ENCODE peak calls at places on chromosomes 16 and 17, in ten cellular contexts. E, T, D, L, Q, N, K, J, Z and V are unnamed samples.

GRCh38 chr16:20910781-20911321 is 10.3 kb downstream of the LYRM1 start:
- DNase-seq in K (no peak), E (peak; percentile 48), L (peak; percentile 93), T (no peak), Z (no peak), Q (no peak), J (no peak), N (peak; percentile 89), D (no peak), V (no peak)

GRCh38 chr17:19010729-19011505 is 6.4 kb upstream of the FAM83G start:
- DNase-seq in K (peak; percentile 72), E (no peak), D (no peak), Z (no peak), N (no peak), L (no peak), T (no peak), Q (no peak), J (no peak), V (no peak)

GRCh38 chr16:68227183-68227793 is 8.6 kb downstream of the ESRP2 start:
- DNase-seq in D (no peak), Z (no peak), J (no peak), N (peak; percentile 44), T (no peak), E (no peak), L (no peak), Q (no peak), K (no peak), V (no peak)

GRCh38 chr17:68733241-68734176 is 132.3 kb upstream of the FAM20A start:
- DNase-seq in T (no peak), Q (peak; percentile 2), L (no peak), E (peak; percentile 29), D (no peak), Z (no peak), N (no peak), K (no peak), J (no peak), V (no peak)

GRCh38 chr16:12452549-12452948 is 351.1 kb downstream of the CPPED1 start:
- DNase-seq in Q (no peak), Z (no peak), D (no peak), E (no peak), T (no peak), L (no peak), K (no peak), N (no peak), J (no peak), V (no peak)

GRCh38 chr17:29443041-29443440 is 52.9 kb downstream of the TAOK1 start:
- DNase-seq in J (no peak), D (no peak), E (no peak), Q (no peak), L (no peak), N (no peak), Z (no peak), T (no peak), K (no peak), V (no peak)

GRCh38 chr17:27608330-27609230 is 22.4 kb upstream of the LGALS9 start:
- DNase-seq in Z (no peak), T (no peak), N (no peak), E (no peak), D (no peak), K (no peak), J (no peak), L (no peak), Q (no peak), V (no peak)

GRCh38 chr17:73341350-73342056 is 29.7 kb upstream of the CDC42EP4 start:
- DNase-seq in L (no peak), Z (no peak), K (no peak), N (no peak), Q (no peak), E (no peak), J (peak; percentile 42), D (no peak), T (peak; percentile 33), V (no peak)

GRCh38 chr16:56411624-56412023 is 13.7 kb downstream of the AMFR start:
- DNase-seq in Z (no peak), E (no peak), T (no peak), Q (no peak), K (no peak), J (no peak), N (no peak), L (no peak), D (no peak), V (no peak)

GRCh38 chr17:78275355-78275754 is 43.9 kb downstream of the TMEM235 start:
- DNase-seq in Q (no peak), J (no peak), T (no peak), K (no peak), E (no peak), L (no peak), D (no peak), Z (no peak), N (no peak), V (no peak)

GRCh38 chr17:20010099-20010863 is 1.1 kb downstream of the SPECC1 start:
- DNase-seq in K (no peak), T (peak; percentile 69), D (no peak), E (peak; percentile 71), L (peak; percentile 43), N (peak; percentile 85), Q (peak; percentile 30), Z (no peak), J (peak; percentile 62), V (no peak)

GRCh38 chr16:48617711-48618148 is 7.8 kb upstream of the N4BP1 start:
- DNase-seq in L (no peak), E (peak; percentile 76), D (no peak), Q (no peak), Z (no peak), K (no peak), N (no peak), J (peak; percentile 55), T (peak; percentile 12), V (peak; percentile 29)

GRCh38 chr17:9729034-9729650 is 62.2 kb downstream of the DHRS7C start:
- DNase-seq in D (no peak), J (no peak), N (peak; percentile 59), Z (no peak), Q (peak; percentile 47), T (peak; percentile 34), E (peak; percentile 57), K (no peak), L (no peak), V (no peak)